ENCODE peak calls at places on chromosomes 13 and 19, in six cellular contexts. F is pancreas, G is GM23338, B is adrenal gland, C is left lung, T is uterus. H is an unnamed sample.

GRCh38 chr19:48868196-48868886 is at the start of gene PLEKHA4:
- DNase-seq in B (peak; percentile 70), T (peak; percentile 80), F (no peak), G (no peak), C (peak; percentile 85), H (no peak)

GRCh38 chr13:20074956-20075355 is 85.9 kb downstream of the GJA3 start:
- DNase-seq in B (no peak), C (no peak), F (no peak), T (no peak), G (no peak), H (no peak)

GRCh38 chr19:17370026-17370587 is 7.0 kb downstream of the PLVAP start:
- DNase-seq in T (no peak), B (no peak), F (no peak), C (no peak), G (no peak), H (peak; percentile 83)

GRCh38 chr19:17873661-17874422 is 2.1 kb downstream of the SLC5A5 start:
- DNase-seq in C (peak; percentile 84), F (no peak), T (no peak), G (peak; percentile 94), B (no peak), H (no peak)

GRCh38 chr13:29292045-29292444 is 303.4 kb downstream of the SLC7A1 start:
- DNase-seq in T (no peak), G (no peak), F (no peak), C (no peak), B (no peak), H (no peak)

GRCh38 chr13:42754801-42755513 is 26.4 kb upstream of the FAM216B start:
- DNase-seq in C (no peak), F (no peak), B (no peak), G (no peak), T (no peak), H (no peak)

GRCh38 chr13:78742659-78743058 is 83.7 kb upstream of the OBI1 start:
- DNase-seq in B (no peak), F (no peak), T (no peak), G (peak; percentile 47), C (no peak), H (no peak)

GRCh38 chr13:42056146-42056545 is 7.7 kb downstream of the DGKH start:
- DNase-seq in G (no peak), F (no peak), T (no peak), C (no peak), B (no peak), H (no peak)

GRCh38 chr13:101703838-101704237 is 251.4 kb downstream of the ITGBL1 start:
- DNase-seq in F (no peak), G (no peak), C (no peak), B (no peak), T (no peak), H (no peak)

GRCh38 chr13:59750860-59751259 is 412.9 kb downstream of the DIAPH3 start:
- DNase-seq in G (peak; percentile 95), C (no peak), T (no peak), B (no peak), F (peak; percentile 20), H (no peak)

GRCh38 chr19:56321254-56321980 is 6.8 kb upstream of the ZSCAN5A start:
- DNase-seq in G (no peak), C (no peak), F (no peak), B (no peak), T (no peak), H (no peak)

GRCh38 chr13:23160241-23161175 is 20.3 kb upstream of the SGCG start:
- DNase-seq in F (no peak), T (no peak), C (peak; percentile 74), B (no peak), G (peak; percentile 63), H (no peak)

GRCh38 chr13:58977085-58977484 is 1186.6 kb downstream of the DIAPH3 start:
- DNase-seq in B (no peak), G (no peak), F (no peak), T (no peak), C (no peak), H (no peak)

GRCh38 chr19:19405919-19406877 is 723 bp downstream of the GATAD2A start:
- DNase-seq in C (peak; percentile 88), F (peak; percentile 62), G (peak; percentile 83), B (peak; percentile 54), T (peak; percentile 43), H (no peak)

GRCh38 chr13:43263047-43263446 is 239.7 kb downstream of the DNAJC15 start:
- DNase-seq in G (no peak), F (no peak), C (no peak), T (no peak), B (no peak), H (no peak)

GRCh38 chr13:40352385-40352778 is 314.1 kb downstream of the FOXO1 start:
- DNase-seq in C (no peak), B (peak; percentile 65), F (peak; percentile 40), T (peak; percentile 68), G (no peak), H (peak; percentile 91)

GRCh38 chr13:99086869-99087129 is 108.9 kb upstream of the DOCK9 start:
- DNase-seq in B (peak; percentile 47), F (no peak), G (no peak), C (peak; percentile 87), T (no peak), H (no peak)

GRCh38 chr13:24005711-24006281 is 108.5 kb upstream of the C1QTNF9B start:
- DNase-seq in C (no peak), T (no peak), F (no peak), B (no peak), G (no peak), H (no peak)

GRCh38 chr19:50893047-50893737 is 18.0 kb downstream of the KLK4 start:
- DNase-seq in G (peak; percentile 71), C (no peak), T (no peak), B (no peak), F (no peak), H (no peak)
- TF ChIP-seq CTCF in G (peak; percentile 68), C (no peak), T (no peak), B (no peak), F (no peak), H (no peak)

GRCh38 chr19:2057484-2058469 is 6.7 kb upstream of the MKNK2 start:
- DNase-seq in G (no peak), F (peak; percentile 41), C (no peak), T (peak; percentile 47), B (peak; percentile 29), H (no peak)
- H3K4me1 ChIP-seq in G (peaks cover 21% of the 10 kb centered on the region), F (peaks cover 40% of the 10 kb centered on the region), C (peaks cover 44% of the 10 kb centered on the region), T (peaks cover 16% of the 10 kb centered on the region), B (peaks cover 45% of the 10 kb centered on the region), H (peaks cover 65% of the 10 kb centered on the region)

GRCh38 chr19:11295665-11296245 is at the start of gene TSPAN16:
- DNase-seq in B (no peak), C (peak; percentile 52), G (no peak), T (peak; percentile 44), F (no peak), H (no peak)
- TF ChIP-seq CTCF in B (no peak), C (no peak), G (peak; percentile 56), T (no peak), F (no peak), H (no peak)

GRCh38 chr19:2273356-2274184 is 8.4 kb downstream of the PEAK3 start:
- DNase-seq in C (peak; percentile 94), F (peak; percentile 82), B (peak; percentile 80), T (peak; percentile 53), G (peak; percentile 96), H (no peak)
- H3K4me1 ChIP-seq in C (peaks cover 38% of the 10 kb centered on the region), F (peaks cover 21% of the 10 kb centered on the region), B (peaks cover 53% of the 10 kb centered on the region), T (peaks cover 3% of the 10 kb centered on the region), G (peaks cover 18% of the 10 kb centered on the region), H (peaks cover 45% of the 10 kb centered on the region)

GRCh38 chr13:81406022-81406421 is 1065.1 kb upstream of the SPRY2 start:
- DNase-seq in F (no peak), T (no peak), G (no peak), C (no peak), B (no peak), H (no peak)

GRCh38 chr13:81409284-81409683 is 1068.4 kb upstream of the SPRY2 start:
- DNase-seq in T (no peak), C (no peak), B (no peak), G (no peak), F (no peak), H (no peak)

GRCh38 chr13:81408647-81409046 is 1067.7 kb upstream of the SPRY2 start:
- DNase-seq in T (no peak), C (no peak), B (no peak), G (no peak), F (no peak), H (no peak)

GRCh38 chr13:81406639-81407292 is 1065.8 kb upstream of the SPRY2 start:
- DNase-seq in G (no peak), B (no peak), T (no peak), F (peak; percentile 20), C (no peak), H (no peak)
- TF ChIP-seq CTCF in G (no peak), B (no peak), T (no peak), F (no peak), C (no peak), H (no peak)

GRCh38 chr13:94968757-94969086 is 256.4 kb upstream of the SOX21 start:
- DNase-seq in T (no peak), G (no peak), C (no peak), B (no peak), F (no peak), H (no peak)

GRCh38 chr13:94966380-94966779 is 254.0 kb upstream of the SOX21 start:
- DNase-seq in T (no peak), G (no peak), F (no peak), C (no peak), B (no peak), H (no peak)

GRCh38 chr13:94972262-94972661 is 259.9 kb upstream of the SOX21 start:
- DNase-seq in G (no peak), C (no peak), T (no peak), F (no peak), B (no peak), H (no peak)

GRCh38 chr13:94968040-94968756 is 255.9 kb upstream of the SOX21 start:
- DNase-seq in B (no peak), T (no peak), C (peak; percentile 58), F (no peak), G (peak; percentile 83), H (no peak)

DNA sequence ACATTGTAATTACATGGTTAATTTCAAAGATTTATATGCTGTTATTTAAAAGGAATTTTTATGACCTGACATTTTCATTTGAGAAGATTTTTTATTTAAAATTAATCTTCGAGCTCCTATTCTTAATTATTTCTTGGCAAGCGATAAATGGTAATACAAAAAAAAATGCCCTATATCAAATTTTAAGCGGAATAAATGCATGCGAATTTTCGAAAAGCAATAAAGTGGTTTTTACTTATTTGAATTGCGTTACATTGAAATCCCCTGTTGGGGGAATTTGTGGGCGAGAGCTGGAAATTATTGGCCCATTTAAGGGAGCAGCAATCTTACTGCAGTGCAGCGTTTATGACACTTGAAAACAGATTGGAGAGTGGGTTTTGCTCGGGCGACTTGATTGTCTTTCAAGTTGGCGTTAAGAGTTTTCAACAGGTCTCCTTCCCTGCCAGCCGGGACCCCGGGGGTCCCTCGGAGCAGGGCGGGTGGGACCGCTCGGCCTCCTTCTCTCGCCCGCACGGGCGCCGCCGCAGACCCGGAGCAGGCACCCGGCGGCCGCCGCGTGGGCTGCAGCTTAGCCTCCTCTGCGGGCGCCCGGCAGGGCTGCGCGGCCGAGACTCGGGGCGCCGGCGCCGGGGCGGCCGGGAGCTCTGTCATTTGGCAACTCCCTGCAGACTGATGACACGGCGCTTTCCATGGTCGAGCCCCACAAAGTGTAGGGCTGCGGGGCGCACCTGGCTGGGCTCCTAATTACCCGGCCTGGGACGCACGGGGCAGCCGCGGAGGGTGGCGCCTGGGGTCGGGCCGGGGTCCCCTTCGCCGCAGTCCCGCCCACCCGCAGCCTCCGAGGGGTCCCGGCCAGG is 255.1 kb upstream of the SOX21 start:
- DNase-seq in B (no peak), F (no peak), C (peak; percentile 78), T (no peak), G (peak; percentile 74), H (no peak)
- H3K4me1 ChIP-seq in B (peaks cover 9% of the 10 kb centered on the region), F (no peaks in the 10 kb centered on the region), C (peaks cover 3% of the 10 kb centered on the region), T (no peaks in the 10 kb centered on the region), G (peaks cover 59% of the 10 kb centered on the region), H (peaks cover 6% of the 10 kb centered on the region)

GRCh38 chr19:12801466-12802266 is at the start of the genes PRDX2 and THSD8:
- DNase-seq in F (peak; percentile 84), T (peak; percentile 72), G (peak; percentile 94), C (peak; percentile 92), B (peak; percentile 87), H (no peak)
- TF ChIP-seq CTCF in F (no peak), T (no peak), G (no peak), C (no peak), B (no peak), H (no peak)

H was measured in gastrocnemius medialis.